ENCODE peak calls at places on chromosomes 6 and 20, in five cellular contexts. I is osteoblast, E is mammary epithelial cell, A is H1, L is astrocyte. Z is an unnamed sample.

GRCh38 chr6:56539503-56540105 is 103.1 kb downstream of the DST start:
- DNase-seq in I (no peak), E (no peak), A (no peak), L (no peak), Z (no peak)

GRCh38 chr6:139262519-139263300 is 29.1 kb downstream of the TXLNB start:
- DNase-seq in I (no peak), E (peak; percentile 58), A (no peak), L (peak; percentile 55), Z (peak; percentile 30)

GRCh38 chr20:57809661-57810172 is 99.9 kb upstream of the PMEPA1 start:
- DNase-seq in I (no peak), E (peak; percentile 71), A (no peak), L (no peak), Z (peak; percentile 10)

GRCh38 chr20:25476106-25477105 is 68.9 kb downstream of the GINS1 start:
- DNase-seq in I (peak; percentile 25), E (no peak), A (no peak), L (no peak), Z (no peak)

GRCh38 chr6:84415068-84415467 is 187.6 kb upstream of the CEP162 start:
- DNase-seq in I (no peak), E (no peak), A (no peak), L (no peak), Z (no peak)

GRCh38 chr20:58002901-58003300 is 225.6 kb downstream of the ANKRD60 start:
- DNase-seq in I (no peak), E (no peak), A (no peak), L (no peak), Z (no peak)

GRCh38 chr6:4965506-4966389 is 38.1 kb downstream of the RPP40 start:
- DNase-seq in I (no peak), E (no peak), A (no peak), L (no peak), Z (no peak)

GRCh38 chr6:36724514-36725385 is 27.1 kb downstream of the RAB44 start:
- DNase-seq in I (peak; percentile 95), E (peak; percentile 63), A (peak; percentile 86), L (peak; percentile 27), Z (peak; percentile 75)

GRCh38 chr6:136761227-136761922 is 30.9 kb downstream of the MAP3K5 start:
- DNase-seq in I (peak; percentile 74), E (no peak), A (no peak), L (peak; percentile 39), Z (peak; percentile 25)

GRCh38 chr20:58312836-58313235 is 3.3 kb downstream of the RAB22A start:
- DNase-seq in I (no peak), E (peak; percentile 97), A (no peak), L (no peak), Z (peak; percentile 13)

GRCh38 chr20:57223648-57224489 is 42.6 kb downstream of the BMP7 start:
- DNase-seq in I (peak; percentile 50), E (peak; percentile 43), A (no peak), L (peak; percentile 10), Z (peak; percentile 85)

GRCh38 chr6:149854532-149854931 is 9.6 kb downstream of the LRP11 start:
- DNase-seq in I (no peak), E (peak; percentile 50), A (no peak), L (no peak), Z (peak; percentile 52)

GRCh38 chr6:137734875-137735182 is 132.2 kb upstream of the TNFAIP3 start:
- DNase-seq in I (no peak), E (no peak), A (no peak), L (no peak), Z (no peak)

GRCh38 chr6:448296-449056 is 56.9 kb downstream of the IRF4 start:
- DNase-seq in I (no peak), E (no peak), A (no peak), L (no peak), Z (no peak)

GRCh38 chr20:11895832-11896484 is 21.7 kb upstream of the BTBD3 start:
- DNase-seq in I (peak; percentile 23), E (no peak), A (no peak), L (peak; percentile 16), Z (no peak)

GRCh38 chr6:7725849-7726415 is at the start of gene BMP6:
- DNase-seq in I (peak; percentile 99), E (peak; percentile 86), A (peak; percentile 92), L (peak; percentile 74), Z (peak; percentile 96)

DNA sequence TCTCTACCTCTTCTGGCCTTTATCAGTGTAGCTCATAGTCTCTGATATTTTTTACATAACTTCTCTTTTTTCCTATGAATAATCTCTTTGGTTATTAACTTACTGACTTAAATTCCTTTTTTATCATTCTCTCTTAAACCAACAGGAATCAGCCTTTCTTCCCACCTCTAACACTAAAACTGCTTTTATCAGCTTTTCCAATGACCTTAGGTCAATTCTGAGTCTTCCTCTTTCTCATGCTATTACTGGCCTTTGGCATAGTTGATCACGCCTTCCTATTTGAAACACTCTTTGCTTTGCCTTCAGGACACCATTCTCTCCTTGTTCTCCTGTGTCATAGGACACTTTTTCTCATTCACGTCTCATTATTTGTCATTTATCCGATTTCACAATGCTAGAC is 8.1 kb upstream of the HINT3 start:
- DNase-seq in I (no peak), E (no peak), A (no peak), L (no peak), Z (no peak)
- H3K4me1 ChIP-seq in I (peaks cover 62% of the 10 kb centered on the region), E (peaks cover 51% of the 10 kb centered on the region), A (peaks cover 8% of the 10 kb centered on the region), L (peaks cover 29% of the 10 kb centered on the region), Z (peaks cover 55% of the 10 kb centered on the region)

DNA sequence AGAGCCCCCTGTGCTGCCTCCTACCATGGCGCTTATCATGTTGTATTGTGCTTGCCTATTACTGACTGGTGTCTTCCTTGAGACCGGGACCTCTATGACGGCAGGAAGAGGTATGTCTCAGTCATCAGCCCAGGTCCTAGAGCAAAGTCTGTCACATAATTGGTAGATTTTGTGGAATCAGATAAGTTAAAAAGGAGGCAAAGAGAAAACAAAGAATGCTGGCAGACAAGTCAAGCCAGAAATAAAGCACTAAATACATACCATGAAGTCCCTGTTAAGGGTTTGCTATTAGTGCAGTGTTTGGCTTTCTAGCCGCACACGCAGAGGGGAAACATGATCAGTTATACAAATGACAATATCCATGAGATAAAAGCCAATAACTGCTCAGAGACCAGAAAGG is 6.0 kb downstream of the TOMM34 start:
- DNase-seq in I (no peak), E (no peak), A (no peak), L (no peak), Z (no peak)
- H3K4me3 ChIP-seq in I (no peak overlapping the region), E (no peak overlapping the region), A (no peak overlapping the region), L (no peak overlapping the region), Z (no peak overlapping the region)

GRCh38 chr6:124995131-124995530 is 32.9 kb downstream of the RNF217 start:
- DNase-seq in I (no peak), E (no peak), A (no peak), L (no peak), Z (peak; percentile 45)

GRCh38 chr6:124990988-124991387 is 28.8 kb downstream of the RNF217 start:
- DNase-seq in I (no peak), E (no peak), A (no peak), L (no peak), Z (no peak)

GRCh38 chr6:124995645-124996325 is 33.5 kb downstream of the RNF217 start:
- DNase-seq in I (no peak), E (peak; percentile 65), A (no peak), L (no peak), Z (peak; percentile 4)

GRCh38 chr6:124994648-124995047 is 32.4 kb downstream of the RNF217 start:
- DNase-seq in I (no peak), E (no peak), A (no peak), L (no peak), Z (no peak)

GRCh38 chr6:124993327-124993726 is 31.1 kb downstream of the RNF217 start:
- DNase-seq in I (no peak), E (no peak), A (no peak), L (no peak), Z (no peak)
- H3K4me2 ChIP-seq in I (no peak overlapping the region), E (no peak overlapping the region), A (no peak overlapping the region), L (no peak overlapping the region), Z (no peak overlapping the region)

GRCh38 chr20:51429696-51430095 is 112.8 kb downstream of the NFATC2 start:
- DNase-seq in I (no peak), E (no peak), A (no peak), L (no peak), Z (no peak)

GRCh38 chr20:51430198-51430950 is 112.1 kb downstream of the NFATC2 start:
- DNase-seq in I (no peak), E (no peak), A (no peak), L (no peak), Z (no peak)

GRCh38 chr20:51432251-51432784 is 110.2 kb downstream of the NFATC2 start:
- DNase-seq in I (no peak), E (no peak), A (no peak), L (no peak), Z (no peak)

GRCh38 chr20:51432875-51433274 is 109.6 kb downstream of the NFATC2 start:
- DNase-seq in I (no peak), E (no peak), A (no peak), L (no peak), Z (no peak)

DNA sequence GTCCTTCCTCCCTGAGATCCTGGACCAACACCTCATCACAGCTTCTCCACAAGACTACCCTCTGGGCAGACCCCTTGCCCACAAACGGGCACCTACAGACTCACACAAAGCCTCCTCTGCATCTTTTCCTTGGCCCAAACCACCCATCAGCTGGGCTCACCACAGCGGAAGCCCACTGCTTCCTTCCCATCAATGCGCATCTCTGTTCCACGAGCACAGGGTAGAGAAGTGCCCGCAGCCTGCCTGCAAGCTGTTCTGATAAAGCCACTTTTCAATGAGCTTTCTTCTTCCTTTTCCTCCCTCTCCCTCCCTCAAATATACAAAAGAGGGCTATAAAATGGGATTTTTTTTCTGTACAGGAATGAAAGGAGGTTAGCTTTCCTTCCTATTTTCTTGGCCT is 111.2 kb downstream of the NFATC2 start:
- DNase-seq in I (no peak), E (no peak), A (no peak), L (no peak), Z (no peak)
- H3K4me1 ChIP-seq in I (peaks cover 19% of the 10 kb centered on the region), E (peaks cover 6% of the 10 kb centered on the region), A (no peaks in the 10 kb centered on the region), L (peaks cover 13% of the 10 kb centered on the region), Z (peaks cover 8% of the 10 kb centered on the region)

Z was measured in GM23248.